ENCODE peak calls at places on chromosomes 5 and 9, in six cellular contexts. One of them, this sample, is unnamed.

GRCh38 chr9:78592866-78593265 is 295.9 kb downstream of the PSAT1 start:
- DNase-seq in heart right ventricle: no peak
- DNase-seq in AG09309: peak
- DNase-seq in amniotic epithelial cell: peak
- DNase-seq in ecto neural progenitor cell: no peak
- DNase-seq in WERI-Rb-1: no peak
- DNase-seq in this sample: no peak

GRCh38 chr5:1429066-1429465 is 16.2 kb downstream of the SLC6A3 start:
- DNase-seq in AG09309: no peak
- DNase-seq in ecto neural progenitor cell: no peak
- DNase-seq in WERI-Rb-1: peak
- DNase-seq in amniotic epithelial cell: no peak
- DNase-seq in heart right ventricle: no peak
- DNase-seq in this sample: peak

GRCh38 chr5:10695055-10695649 is 65.9 kb downstream of the DAP start:
- DNase-seq in WERI-Rb-1: peak
- DNase-seq in ecto neural progenitor cell: peak
- DNase-seq in AG09309: no peak
- DNase-seq in amniotic epithelial cell: peak
- DNase-seq in heart right ventricle: peak
- DNase-seq in this sample: peak

GRCh38 chr5:119789411-119790117 is 160.2 kb downstream of the FAM170A start:
- DNase-seq in heart right ventricle: no peak
- DNase-seq in AG09309: no peak
- DNase-seq in ecto neural progenitor cell: no peak
- DNase-seq in WERI-Rb-1: no peak
- DNase-seq in amniotic epithelial cell: peak
- DNase-seq in this sample: no peak

GRCh38 chr9:99069075-99069474 is 35.8 kb upstream of the TGFBR1 start:
- DNase-seq in ecto neural progenitor cell: no peak
- DNase-seq in amniotic epithelial cell: no peak
- DNase-seq in AG09309: no peak
- DNase-seq in WERI-Rb-1: no peak
- DNase-seq in heart right ventricle: no peak
- DNase-seq in this sample: no peak

GRCh38 chr5:87119588-87119987 is 148.1 kb upstream of the RASA1 start:
- DNase-seq in WERI-Rb-1: no peak
- DNase-seq in AG09309: no peak
- DNase-seq in ecto neural progenitor cell: no peak
- DNase-seq in heart right ventricle: no peak
- DNase-seq in amniotic epithelial cell: no peak
- DNase-seq in this sample: no peak

GRCh38 chr5:167295686-167296015 is 995.8 kb upstream of the WWC1 start:
- DNase-seq in AG09309: no peak
- DNase-seq in amniotic epithelial cell: peak
- DNase-seq in WERI-Rb-1: no peak
- DNase-seq in heart right ventricle: no peak
- DNase-seq in ecto neural progenitor cell: no peak
- DNase-seq in this sample: no peak

GRCh38 chr5:111386832-111387162 is 125.5 kb downstream of the STARD4 start:
- DNase-seq in AG09309: no peak
- DNase-seq in ecto neural progenitor cell: no peak
- DNase-seq in amniotic epithelial cell: no peak
- DNase-seq in heart right ventricle: no peak
- DNase-seq in WERI-Rb-1: no peak
- DNase-seq in this sample: no peak

GRCh38 chr5:179142434-179143198 is 82.4 kb downstream of the ZNF354C start:
- DNase-seq in heart right ventricle: no peak
- DNase-seq in amniotic epithelial cell: peak
- DNase-seq in AG09309: peak
- DNase-seq in WERI-Rb-1: no peak
- DNase-seq in ecto neural progenitor cell: no peak
- DNase-seq in this sample: no peak

GRCh38 chr9:98538203-98538602 is 170.5 kb downstream of the GABBR2 start:
- DNase-seq in ecto neural progenitor cell: no peak
- DNase-seq in WERI-Rb-1: no peak
- DNase-seq in AG09309: no peak
- DNase-seq in amniotic epithelial cell: no peak
- DNase-seq in heart right ventricle: no peak
- DNase-seq in this sample: peak

GRCh38 chr5:136802382-136802781 is 437.0 kb upstream of the TRPC7 start:
- DNase-seq in AG09309: no peak
- DNase-seq in amniotic epithelial cell: no peak
- DNase-seq in heart right ventricle: no peak
- DNase-seq in WERI-Rb-1: no peak
- DNase-seq in ecto neural progenitor cell: no peak
- DNase-seq in this sample: no peak

GRCh38 chr9:136856541-136857141 is 4.5 kb downstream of the MAMDC4 start:
- DNase-seq in amniotic epithelial cell: no peak
- DNase-seq in AG09309: no peak
- DNase-seq in ecto neural progenitor cell: peak
- DNase-seq in heart right ventricle: no peak
- DNase-seq in WERI-Rb-1: no peak
- DNase-seq in this sample: peak

GRCh38 chr5:141875795-141876627 is 2.2 kb downstream of the PCDH1 start:
- DNase-seq in WERI-Rb-1: peak
- DNase-seq in amniotic epithelial cell: no peak
- DNase-seq in AG09309: no peak
- DNase-seq in ecto neural progenitor cell: peak
- DNase-seq in heart right ventricle: peak
- DNase-seq in this sample: peak

GRCh38 chr9:34501889-34502425 is 20.8 kb downstream of the ENHO start:
- DNase-seq in amniotic epithelial cell: no peak
- DNase-seq in heart right ventricle: peak
- DNase-seq in ecto neural progenitor cell: peak
- DNase-seq in WERI-Rb-1: peak
- DNase-seq in AG09309: peak
- DNase-seq in this sample: no peak

GRCh38 chr9:38371495-38371894 is 21.0 kb upstream of the ALDH1B1 start:
- DNase-seq in WERI-Rb-1: peak
- DNase-seq in amniotic epithelial cell: peak
- DNase-seq in ecto neural progenitor cell: no peak
- DNase-seq in AG09309: no peak
- DNase-seq in heart right ventricle: no peak
- DNase-seq in this sample: no peak

GRCh38 chr9:117013596-117013995 is 326.5 kb downstream of the TRIM32 start:
- DNase-seq in WERI-Rb-1: no peak
- DNase-seq in amniotic epithelial cell: no peak
- DNase-seq in ecto neural progenitor cell: no peak
- DNase-seq in heart right ventricle: no peak
- DNase-seq in AG09309: no peak
- DNase-seq in this sample: no peak

GRCh38 chr5:57805732-57806131 is 323.1 kb upstream of the ACTBL2 start:
- DNase-seq in WERI-Rb-1: no peak
- DNase-seq in heart right ventricle: no peak
- DNase-seq in AG09309: no peak
- DNase-seq in amniotic epithelial cell: no peak
- DNase-seq in ecto neural progenitor cell: no peak
- DNase-seq in this sample: no peak

GRCh38 chr5:133032852-133033742 is 6.7 kb upstream of the ZCCHC10 start:
- DNase-seq in WERI-Rb-1: no peak
- DNase-seq in AG09309: no peak
- DNase-seq in amniotic epithelial cell: peak
- DNase-seq in ecto neural progenitor cell: no peak
- DNase-seq in heart right ventricle: no peak
- DNase-seq in this sample: no peak

GRCh38 chr5:39616131-39616530 is 191.4 kb upstream of the DAB2 start:
- DNase-seq in amniotic epithelial cell: no peak
- DNase-seq in heart right ventricle: no peak
- DNase-seq in WERI-Rb-1: no peak
- DNase-seq in AG09309: no peak
- DNase-seq in ecto neural progenitor cell: no peak
- DNase-seq in this sample: no peak

GRCh38 chr9:129888809-129889460 is 53.7 kb downstream of the USP20 start:
- DNase-seq in amniotic epithelial cell: no peak
- DNase-seq in heart right ventricle: no peak
- DNase-seq in WERI-Rb-1: no peak
- DNase-seq in ecto neural progenitor cell: no peak
- DNase-seq in AG09309: no peak
- DNase-seq in this sample: no peak

GRCh38 chr5:173453167-173453566 is 125.0 kb upstream of the STC2 start:
- DNase-seq in heart right ventricle: no peak
- DNase-seq in AG09309: no peak
- DNase-seq in amniotic epithelial cell: no peak
- DNase-seq in ecto neural progenitor cell: no peak
- DNase-seq in WERI-Rb-1: no peak
- DNase-seq in this sample: no peak

GRCh38 chr5:107673368-107674136 is 2.8 kb upstream of the EFNA5 start:
- DNase-seq in ecto neural progenitor cell: peak
- DNase-seq in heart right ventricle: peak
- DNase-seq in AG09309: peak
- DNase-seq in amniotic epithelial cell: peak
- DNase-seq in WERI-Rb-1: peak
- DNase-seq in this sample: peak

GRCh38 chr5:149886697-149887470 is 57.7 kb downstream of the PDE6A start:
- DNase-seq in WERI-Rb-1: no peak
- DNase-seq in ecto neural progenitor cell: no peak
- DNase-seq in heart right ventricle: no peak
- DNase-seq in amniotic epithelial cell: peak
- DNase-seq in AG09309: no peak
- DNase-seq in this sample: no peak

GRCh38 chr9:96241391-96241809 is 60.6 kb downstream of the HSD17B3 start:
- DNase-seq in WERI-Rb-1: no peak
- DNase-seq in AG09309: no peak
- DNase-seq in heart right ventricle: no peak
- DNase-seq in amniotic epithelial cell: no peak
- DNase-seq in ecto neural progenitor cell: no peak
- DNase-seq in this sample: no peak

GRCh38 chr5:176771102-176771845 is 39.1 kb upstream of the UNC5A start:
- DNase-seq in heart right ventricle: no peak
- DNase-seq in AG09309: no peak
- DNase-seq in WERI-Rb-1: no peak
- DNase-seq in ecto neural progenitor cell: peak
- DNase-seq in amniotic epithelial cell: no peak
- DNase-seq in this sample: peak

GRCh38 chr9:38443181-38443580 is 18.9 kb upstream of the IGFBPL1 start:
- DNase-seq in ecto neural progenitor cell: no peak
- DNase-seq in WERI-Rb-1: no peak
- DNase-seq in heart right ventricle: no peak
- DNase-seq in AG09309: no peak
- DNase-seq in amniotic epithelial cell: peak
- DNase-seq in this sample: peak

GRCh38 chr9:18935521-18935920 is 97.5 kb downstream of the SAXO1 start:
- DNase-seq in ecto neural progenitor cell: no peak
- DNase-seq in AG09309: no peak
- DNase-seq in WERI-Rb-1: no peak
- DNase-seq in heart right ventricle: no peak
- DNase-seq in amniotic epithelial cell: peak
- DNase-seq in this sample: no peak

GRCh38 chr9:136774416-136775045 is 10.2 kb upstream of the LCN15 start:
- DNase-seq in WERI-Rb-1: no peak
- DNase-seq in heart right ventricle: no peak
- DNase-seq in ecto neural progenitor cell: no peak
- DNase-seq in AG09309: no peak
- DNase-seq in amniotic epithelial cell: no peak
- DNase-seq in this sample: no peak

GRCh38 chr9:136865768-136866103 is 372 bp downstream of the EDF1 start:
- DNase-seq in AG09309: no peak
- DNase-seq in heart right ventricle: no peak
- DNase-seq in WERI-Rb-1: no peak
- DNase-seq in amniotic epithelial cell: no peak
- DNase-seq in ecto neural progenitor cell: no peak
- DNase-seq in this sample: no peak

This sample was measured in islet precursor cell.